ENCODE peak calls at places on chromosomes 6 and 20, in nine cellular contexts. One of them, this sample, is unnamed.

GRCh38 chr6:10528170-10528981 is 7.2 kb downstream of the GCNT2 start:
- DNase-seq in KG1: no peak
- DNase-seq in activated naive CD4-positive, alpha-beta T cell treated with anti-CD3 and anti-CD28 coated beads, Interleukin-2, amount 50 U/mL, for 16 hours: no peak
- DNase-seq in HAP-1: peak; percentile 14
- DNase-seq in GF-D8: peak; percentile 39
- DNase-seq in left colon: peak; percentile 68
- DNase-seq in T-helper 17 cell: no peak
- DNase-seq in stimulated activated CD8-positive, alpha-beta memory T cell treated with anti-CD3 and anti-CD28 coated beads, Interleukin-2, amount 100 ng/mL, for 48 hours: no peak
- DNase-seq in AG09309: no peak
- DNase-seq in this sample: no peak

GRCh38 chr6:127592964-127593363 is 16.0 kb downstream of the C6orf58 start:
- DNase-seq in KG1: no peak
- DNase-seq in activated naive CD4-positive, alpha-beta T cell treated with anti-CD3 and anti-CD28 coated beads, Interleukin-2, amount 50 U/mL, for 16 hours: no peak
- DNase-seq in HAP-1: no peak
- DNase-seq in GF-D8: no peak
- DNase-seq in left colon: no peak
- DNase-seq in T-helper 17 cell: no peak
- DNase-seq in stimulated activated CD8-positive, alpha-beta memory T cell treated with anti-CD3 and anti-CD28 coated beads, Interleukin-2, amount 100 ng/mL, for 48 hours: no peak
- DNase-seq in AG09309: no peak
- DNase-seq in this sample: no peak

GRCh38 chr6:130075879-130076278 is 57.5 kb downstream of the L3MBTL3 start:
- DNase-seq in KG1: no peak
- DNase-seq in activated naive CD4-positive, alpha-beta T cell treated with anti-CD3 and anti-CD28 coated beads, Interleukin-2, amount 50 U/mL, for 16 hours: no peak
- DNase-seq in HAP-1: no peak
- DNase-seq in GF-D8: no peak
- DNase-seq in left colon: no peak
- DNase-seq in T-helper 17 cell: no peak
- DNase-seq in stimulated activated CD8-positive, alpha-beta memory T cell treated with anti-CD3 and anti-CD28 coated beads, Interleukin-2, amount 100 ng/mL, for 48 hours: no peak
- DNase-seq in AG09309: no peak
- DNase-seq in this sample: no peak

GRCh38 chr20:5910192-5910591 is 40.1 kb downstream of the TRMT6 start:
- DNase-seq in KG1: no peak
- DNase-seq in activated naive CD4-positive, alpha-beta T cell treated with anti-CD3 and anti-CD28 coated beads, Interleukin-2, amount 50 U/mL, for 16 hours: no peak
- DNase-seq in HAP-1: no peak
- DNase-seq in GF-D8: no peak
- DNase-seq in left colon: no peak
- DNase-seq in T-helper 17 cell: no peak
- DNase-seq in stimulated activated CD8-positive, alpha-beta memory T cell treated with anti-CD3 and anti-CD28 coated beads, Interleukin-2, amount 100 ng/mL, for 48 hours: no peak
- DNase-seq in AG09309: no peak
- DNase-seq in this sample: no peak

GRCh38 chr6:108074057-108074358 is 533 bp downstream of the OSTM1 start:
- DNase-seq in KG1: no peak
- DNase-seq in activated naive CD4-positive, alpha-beta T cell treated with anti-CD3 and anti-CD28 coated beads, Interleukin-2, amount 50 U/mL, for 16 hours: no peak
- DNase-seq in HAP-1: no peak
- DNase-seq in GF-D8: no peak
- DNase-seq in left colon: no peak
- DNase-seq in T-helper 17 cell: no peak
- DNase-seq in stimulated activated CD8-positive, alpha-beta memory T cell treated with anti-CD3 and anti-CD28 coated beads, Interleukin-2, amount 100 ng/mL, for 48 hours: no peak
- DNase-seq in AG09309: no peak
- DNase-seq in this sample: no peak

GRCh38 chr20:4322499-4322898 is 307.1 kb upstream of the RNF24 start:
- DNase-seq in KG1: no peak
- DNase-seq in activated naive CD4-positive, alpha-beta T cell treated with anti-CD3 and anti-CD28 coated beads, Interleukin-2, amount 50 U/mL, for 16 hours: no peak
- DNase-seq in HAP-1: no peak
- DNase-seq in GF-D8: no peak
- DNase-seq in left colon: no peak
- DNase-seq in T-helper 17 cell: no peak
- DNase-seq in stimulated activated CD8-positive, alpha-beta memory T cell treated with anti-CD3 and anti-CD28 coated beads, Interleukin-2, amount 100 ng/mL, for 48 hours: no peak
- DNase-seq in AG09309: no peak
- DNase-seq in this sample: no peak

GRCh38 chr6:155200012-155200411 is 63.8 kb upstream of the CLDN20 start:
- DNase-seq in KG1: no peak
- DNase-seq in activated naive CD4-positive, alpha-beta T cell treated with anti-CD3 and anti-CD28 coated beads, Interleukin-2, amount 50 U/mL, for 16 hours: no peak
- DNase-seq in HAP-1: no peak
- DNase-seq in GF-D8: no peak
- DNase-seq in left colon: no peak
- DNase-seq in T-helper 17 cell: no peak
- DNase-seq in stimulated activated CD8-positive, alpha-beta memory T cell treated with anti-CD3 and anti-CD28 coated beads, Interleukin-2, amount 100 ng/mL, for 48 hours: no peak
- DNase-seq in AG09309: no peak
- DNase-seq in this sample: no peak

GRCh38 chr20:63243604-63244247 is 8.0 kb downstream of the BIRC7 start:
- DNase-seq in KG1: no peak
- DNase-seq in activated naive CD4-positive, alpha-beta T cell treated with anti-CD3 and anti-CD28 coated beads, Interleukin-2, amount 50 U/mL, for 16 hours: no peak
- DNase-seq in HAP-1: no peak
- DNase-seq in GF-D8: no peak
- DNase-seq in left colon: no peak
- DNase-seq in T-helper 17 cell: no peak
- DNase-seq in stimulated activated CD8-positive, alpha-beta memory T cell treated with anti-CD3 and anti-CD28 coated beads, Interleukin-2, amount 100 ng/mL, for 48 hours: no peak
- DNase-seq in AG09309: no peak
- DNase-seq in this sample: no peak

GRCh38 chr6:148578489-148578814 is 168.4 kb upstream of the UST start:
- DNase-seq in KG1: no peak
- DNase-seq in activated naive CD4-positive, alpha-beta T cell treated with anti-CD3 and anti-CD28 coated beads, Interleukin-2, amount 50 U/mL, for 16 hours: no peak
- DNase-seq in HAP-1: no peak
- DNase-seq in GF-D8: no peak
- DNase-seq in left colon: no peak
- DNase-seq in T-helper 17 cell: no peak
- DNase-seq in stimulated activated CD8-positive, alpha-beta memory T cell treated with anti-CD3 and anti-CD28 coated beads, Interleukin-2, amount 100 ng/mL, for 48 hours: no peak
- DNase-seq in AG09309: no peak
- DNase-seq in this sample: no peak

GRCh38 chr6:136921936-136922679 is at the start of gene SLC35D3:
- DNase-seq in KG1: no peak
- DNase-seq in activated naive CD4-positive, alpha-beta T cell treated with anti-CD3 and anti-CD28 coated beads, Interleukin-2, amount 50 U/mL, for 16 hours: peak; percentile 26
- DNase-seq in HAP-1: no peak
- DNase-seq in GF-D8: no peak
- DNase-seq in left colon: no peak
- DNase-seq in T-helper 17 cell: no peak
- DNase-seq in stimulated activated CD8-positive, alpha-beta memory T cell treated with anti-CD3 and anti-CD28 coated beads, Interleukin-2, amount 100 ng/mL, for 48 hours: no peak
- DNase-seq in AG09309: no peak
- DNase-seq in this sample: peak; percentile 58

GRCh38 chr6:89952696-89953095 is 58.4 kb downstream of the GJA10 start:
- DNase-seq in KG1: peak; percentile 67
- DNase-seq in activated naive CD4-positive, alpha-beta T cell treated with anti-CD3 and anti-CD28 coated beads, Interleukin-2, amount 50 U/mL, for 16 hours: peak; percentile 29
- DNase-seq in HAP-1: peak; percentile 71
- DNase-seq in GF-D8: peak; percentile 55
- DNase-seq in left colon: no peak
- DNase-seq in T-helper 17 cell: peak; percentile 18
- DNase-seq in stimulated activated CD8-positive, alpha-beta memory T cell treated with anti-CD3 and anti-CD28 coated beads, Interleukin-2, amount 100 ng/mL, for 48 hours: peak; percentile 27
- DNase-seq in AG09309: peak; percentile 83
- DNase-seq in this sample: peak; percentile 57

This sample was measured in CD14-positive monocyte.